ENCODE peak calls at places on chromosomes 1 and 21, in five cellular contexts. K is iPS DF 6.9; E is T-cell; Y is stimulated activated CD4-positive, alpha-beta T cell treated with anti-CD3 and anti-CD28 coated beads, Interleukin-2, amount 100 ng/mL, for 4 hours; S is GM23338. X is an unnamed sample.

GRCh38 chr1:70509996-70510876 is 99.2 kb downstream of the CTH start:
- DNase-seq in K (peak), S (peak), E (no peak), Y (no peak), X (peak)

GRCh38 chr1:88698140-88698539 is 14.1 kb downstream of the PKN2 start:
- DNase-seq in Y (no peak), E (no peak), K (no peak), S (no peak), X (no peak)

GRCh38 chr1:162349635-162350330 is 26.9 kb downstream of the SPATA46 start:
- DNase-seq in K (no peak), Y (no peak), E (no peak), S (no peak), X (peak)

GRCh38 chr1:28110555-28110954 is 22.1 kb upstream of the EYA3 start:
- DNase-seq in S (no peak), E (no peak), Y (no peak), K (no peak), X (peak)

GRCh38 chr1:164559342-164560070 is 522 bp downstream of the PBX1 start:
- DNase-seq in K (no peak), E (no peak), S (peak), Y (no peak), X (peak)

GRCh38 chr1:171913385-171913784 is 72.1 kb downstream of the DNM3 start:
- DNase-seq in K (no peak), E (no peak), S (no peak), Y (no peak), X (no peak)

GRCh38 chr1:204255966-204256365 is 42.2 kb upstream of the GOLT1A start:
- DNase-seq in K (no peak), E (no peak), Y (no peak), S (peak), X (no peak)

GRCh38 chr1:27594542-27595510 is 9.1 kb downstream of the AHDC1 start:
- DNase-seq in K (no peak), E (no peak), Y (no peak), S (no peak), X (peak)

GRCh38 chr1:43614891-43615290 is 35.1 kb upstream of the KDM4A start:
- DNase-seq in K (no peak), E (no peak), Y (no peak), S (no peak), X (no peak)

GRCh38 chr1:147163019-147163418 is 9.3 kb downstream of the PRKAB2 start:
- DNase-seq in E (no peak), S (no peak), Y (no peak), K (no peak), X (no peak)

GRCh38 chr21:34614693-34615486 is at the start of gene RCAN1:
- DNase-seq in S (peak), K (peak), Y (peak), E (peak), X (peak)

GRCh38 chr1:204513117-204513716 is 3.0 kb upstream of the MDM4 start:
- DNase-seq in S (no peak), Y (no peak), K (no peak), E (peak), X (no peak)

GRCh38 chr1:107139833-107140702 is 771 bp upstream of the NTNG1 start:
- DNase-seq in S (peak), Y (no peak), K (no peak), E (no peak), X (peak)

GRCh38 chr1:51686450-51686849 is 69.6 kb downstream of the OSBPL9 start:
- DNase-seq in E (no peak), S (no peak), Y (no peak), K (no peak), X (no peak)

GRCh38 chr21:28884481-28884880 is 108.2 kb downstream of the LTN1 start:
- DNase-seq in K (no peak), Y (no peak), S (peak), E (no peak), X (no peak)

GRCh38 chr1:1197551-1198422 is 8.6 kb downstream of the TNFRSF18 start:
- DNase-seq in E (no peak), K (no peak), S (peak), Y (no peak), X (no peak)

GRCh38 chr1:186577633-186578032 is 102.6 kb downstream of the PTGS2 start:
- DNase-seq in K (no peak), S (no peak), E (no peak), Y (no peak), X (no peak)

GRCh38 chr1:61952675-61953074 is 210.4 kb downstream of the PATJ start:
- DNase-seq in Y (no peak), K (no peak), E (no peak), S (no peak), X (no peak)

GRCh38 chr1:37174876-37175275 is 140.6 kb upstream of the GRIK3 start:
- DNase-seq in K (no peak), E (no peak), S (no peak), Y (no peak), X (no peak)

GRCh38 chr1:94209425-94209824 is 28.0 kb downstream of the ARHGAP29 start:
- DNase-seq in E (no peak), S (no peak), K (no peak), Y (no peak), X (no peak)

GRCh38 chr1:150650193-150650592 is 20.8 kb upstream of the ENSA start:
- DNase-seq in S (no peak), E (no peak), K (no peak), Y (no peak), X (no peak)

X was measured in trophoblast cell.